ENCODE peak calls at places on chromosomes 7 and 10, in seven cellular contexts. One of them, this sample, is unnamed.

GRCh38 chr10:21014141-21014540 is 117.0 kb upstream of the NEBL start:
- DNase-seq in heart right ventricle: no peak
- DNase-seq in spleen: no peak
- DNase-seq in transverse colon: no peak
- DNase-seq in astrocyte: no peak
- DNase-seq in kidney: no peak
- DNase-seq in heart left ventricle: no peak
- DNase-seq in this sample: no peak

GRCh38 chr7:8290645-8291308 is 28.8 kb upstream of the ICA1 start:
- DNase-seq in heart right ventricle: no peak
- DNase-seq in spleen: no peak
- DNase-seq in transverse colon: no peak
- DNase-seq in astrocyte: peak; percentile 18
- DNase-seq in kidney: no peak
- DNase-seq in heart left ventricle: no peak
- DNase-seq in this sample: no peak

GRCh38 chr10:117801691-117802090 is 245.1 kb downstream of the RAB11FIP2 start:
- DNase-seq in heart right ventricle: no peak
- DNase-seq in spleen: no peak
- DNase-seq in transverse colon: no peak
- DNase-seq in astrocyte: no peak
- DNase-seq in kidney: no peak
- DNase-seq in heart left ventricle: no peak
- DNase-seq in this sample: no peak

GRCh38 chr7:73424486-73424885 is 9.1 kb upstream of the FZD9 start:
- DNase-seq in heart right ventricle: no peak
- DNase-seq in spleen: no peak
- DNase-seq in transverse colon: no peak
- DNase-seq in astrocyte: no peak
- DNase-seq in kidney: no peak
- DNase-seq in heart left ventricle: no peak
- DNase-seq in this sample: no peak

GRCh38 chr7:117124585-117125220 is 171.4 kb downstream of the ST7 start:
- DNase-seq in heart right ventricle: peak; percentile 39
- DNase-seq in spleen: no peak
- DNase-seq in transverse colon: peak; percentile 80
- DNase-seq in astrocyte: peak; percentile 95
- DNase-seq in kidney: peak; percentile 84
- DNase-seq in heart left ventricle: peak; percentile 86
- DNase-seq in this sample: peak; percentile 99

GRCh38 chr10:29392376-29393021 is 103.6 kb downstream of the LYZL1 start:
- DNase-seq in heart right ventricle: no peak
- DNase-seq in spleen: no peak
- DNase-seq in transverse colon: peak; percentile 33
- DNase-seq in astrocyte: no peak
- DNase-seq in kidney: no peak
- DNase-seq in heart left ventricle: no peak
- DNase-seq in this sample: peak; percentile 57

GRCh38 chr10:22410846-22411245 is 65.5 kb downstream of the SPAG6 start:
- DNase-seq in heart right ventricle: no peak
- DNase-seq in spleen: no peak
- DNase-seq in transverse colon: no peak
- DNase-seq in astrocyte: no peak
- DNase-seq in kidney: no peak
- DNase-seq in heart left ventricle: no peak
- DNase-seq in this sample: no peak

GRCh38 chr7:110095372-110096052 is 995.4 kb upstream of the LRRN3 start:
- DNase-seq in heart right ventricle: no peak
- DNase-seq in spleen: no peak
- DNase-seq in transverse colon: no peak
- DNase-seq in astrocyte: no peak
- DNase-seq in kidney: no peak
- DNase-seq in heart left ventricle: no peak
- DNase-seq in this sample: no peak

GRCh38 chr7:143358626-143359025 is 3.9 kb downstream of the FAM131B start:
- DNase-seq in heart right ventricle: no peak
- DNase-seq in spleen: no peak
- DNase-seq in transverse colon: no peak
- DNase-seq in astrocyte: no peak
- DNase-seq in kidney: no peak
- DNase-seq in heart left ventricle: no peak
- DNase-seq in this sample: no peak

GRCh38 chr7:22728416-22729029 is 1.5 kb downstream of the IL6 start:
- DNase-seq in heart right ventricle: no peak
- DNase-seq in spleen: no peak
- DNase-seq in transverse colon: no peak
- DNase-seq in astrocyte: peak; percentile 50
- DNase-seq in kidney: no peak
- DNase-seq in heart left ventricle: no peak
- DNase-seq in this sample: peak; percentile 32

GRCh38 chr7:25846722-25847121 is 305.3 kb upstream of the NFE2L3 start:
- DNase-seq in heart right ventricle: peak; percentile 80
- DNase-seq in spleen: no peak
- DNase-seq in transverse colon: peak; percentile 56
- DNase-seq in astrocyte: peak; percentile 87
- DNase-seq in kidney: peak; percentile 91
- DNase-seq in heart left ventricle: peak; percentile 83
- DNase-seq in this sample: peak; percentile 94

GRCh38 chr7:3107228-3107763 is 63.6 kb upstream of the CARD11 start:
- DNase-seq in heart right ventricle: no peak
- DNase-seq in spleen: no peak
- DNase-seq in transverse colon: no peak
- DNase-seq in astrocyte: no peak
- DNase-seq in kidney: no peak
- DNase-seq in heart left ventricle: no peak
- DNase-seq in this sample: no peak

GRCh38 chr7:149688836-149689590 is 84.4 kb downstream of the ZNF467 start:
- DNase-seq in heart right ventricle: no peak
- DNase-seq in spleen: no peak
- DNase-seq in transverse colon: no peak
- DNase-seq in astrocyte: no peak
- DNase-seq in kidney: no peak
- DNase-seq in heart left ventricle: no peak
- DNase-seq in this sample: no peak

GRCh38 chr7:6652446-6653011 is 15.4 kb downstream of the ZNF316 start:
- DNase-seq in heart right ventricle: no peak
- DNase-seq in spleen: no peak
- DNase-seq in transverse colon: no peak
- DNase-seq in astrocyte: no peak
- DNase-seq in kidney: no peak
- DNase-seq in heart left ventricle: no peak
- DNase-seq in this sample: no peak

GRCh38 chr10:123746520-123746919 is 80.4 kb downstream of the GPR26 start:
- DNase-seq in heart right ventricle: no peak
- DNase-seq in spleen: no peak
- DNase-seq in transverse colon: no peak
- DNase-seq in astrocyte: no peak
- DNase-seq in kidney: no peak
- DNase-seq in heart left ventricle: no peak
- DNase-seq in this sample: no peak

GRCh38 chr10:11856089-11856488 is 32.9 kb downstream of the PROSER2 start:
- DNase-seq in heart right ventricle: no peak
- DNase-seq in spleen: no peak
- DNase-seq in transverse colon: no peak
- DNase-seq in astrocyte: no peak
- DNase-seq in kidney: no peak
- DNase-seq in heart left ventricle: no peak
- DNase-seq in this sample: no peak

GRCh38 chr7:112204072-112204775 is 2.0 kb downstream of the DOCK4 start:
- DNase-seq in heart right ventricle: no peak
- DNase-seq in spleen: no peak
- DNase-seq in transverse colon: no peak
- DNase-seq in astrocyte: no peak
- DNase-seq in kidney: no peak
- DNase-seq in heart left ventricle: no peak
- DNase-seq in this sample: peak; percentile 24

GRCh38 chr10:127991543-127992255 is 84.8 kb downstream of the PTPRE start:
- DNase-seq in heart right ventricle: no peak
- DNase-seq in spleen: no peak
- DNase-seq in transverse colon: no peak
- DNase-seq in astrocyte: peak; percentile 60
- DNase-seq in kidney: no peak
- DNase-seq in heart left ventricle: no peak
- DNase-seq in this sample: no peak

GRCh38 chr7:148264933-148265557 is 325.5 kb upstream of the C7orf33 start:
- DNase-seq in heart right ventricle: no peak
- DNase-seq in spleen: no peak
- DNase-seq in transverse colon: no peak
- DNase-seq in astrocyte: peak; percentile 6
- DNase-seq in kidney: no peak
- DNase-seq in heart left ventricle: no peak
- DNase-seq in this sample: peak; percentile 48

GRCh38 chr7:91169819-91170218 is 94.4 kb upstream of the FZD1 start:
- DNase-seq in heart right ventricle: no peak
- DNase-seq in spleen: no peak
- DNase-seq in transverse colon: no peak
- DNase-seq in astrocyte: no peak
- DNase-seq in kidney: no peak
- DNase-seq in heart left ventricle: no peak
- DNase-seq in this sample: no peak

DNA sequence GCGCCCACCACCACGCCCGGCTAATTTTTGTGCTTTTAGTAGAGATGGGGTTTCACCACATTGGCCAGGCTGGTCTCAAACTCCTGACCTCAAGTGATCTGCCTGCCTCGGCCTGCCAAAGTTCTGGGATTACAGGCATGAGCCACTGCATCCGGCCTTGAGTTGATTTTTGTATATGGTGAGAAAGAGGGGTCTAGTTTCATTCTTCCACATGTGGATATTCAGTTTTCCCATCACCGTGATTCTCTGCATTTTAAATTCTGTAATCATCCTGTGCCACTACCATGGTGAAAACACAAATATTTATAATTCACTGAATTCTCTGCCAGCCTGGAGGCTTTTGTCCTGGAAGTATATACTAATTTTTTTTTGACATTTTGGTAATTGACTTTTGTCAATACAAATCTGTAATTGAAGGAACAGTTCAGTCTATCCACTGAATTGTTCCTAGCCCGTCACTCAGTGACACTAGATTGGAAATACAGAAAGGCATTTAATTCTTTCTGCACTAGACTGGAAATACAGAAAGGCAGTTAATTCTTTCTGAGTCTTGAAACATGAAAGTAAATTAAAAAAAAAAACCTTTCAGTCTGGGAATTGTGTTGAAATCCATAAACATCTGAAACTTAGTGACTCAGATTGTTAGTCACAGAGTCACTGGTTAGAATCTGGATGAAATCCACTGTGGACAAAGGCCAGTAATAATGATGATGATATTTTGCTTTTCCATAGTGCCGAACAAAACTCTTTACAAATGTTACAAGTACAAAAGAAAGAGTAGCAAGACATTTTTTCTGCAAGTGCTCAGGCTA is 5.4 kb upstream of the PRTFDC1 start:
- DNase-seq in heart right ventricle: no peak
- DNase-seq in spleen: no peak
- DNase-seq in transverse colon: no peak
- DNase-seq in astrocyte: peak; percentile 92
- DNase-seq in kidney: no peak
- DNase-seq in heart left ventricle: no peak
- DNase-seq in this sample: peak; percentile 66
- H3K4me3 ChIP-seq in heart right ventricle: no peak overlapping the region
- H3K4me3 ChIP-seq in spleen: no peak overlapping the region
- H3K4me3 ChIP-seq in transverse colon: no peak overlapping the region
- H3K4me3 ChIP-seq in astrocyte: peak overlapping the region; percentile 15
- H3K4me3 ChIP-seq in kidney: no peak overlapping the region
- H3K4me3 ChIP-seq in heart left ventricle: no peak overlapping the region
- H3K4me3 ChIP-seq in this sample: no peak overlapping the region

GRCh38 chr10:77972148-77972547 is 45.6 kb upstream of the DLG5 start:
- DNase-seq in heart right ventricle: no peak
- DNase-seq in spleen: no peak
- DNase-seq in transverse colon: no peak
- DNase-seq in astrocyte: no peak
- DNase-seq in kidney: no peak
- DNase-seq in heart left ventricle: no peak
- DNase-seq in this sample: no peak

GRCh38 chr10:77970869-77971803 is 44.6 kb upstream of the DLG5 start:
- DNase-seq in heart right ventricle: peak; percentile 24
- DNase-seq in spleen: peak; percentile 33
- DNase-seq in transverse colon: peak; percentile 65
- DNase-seq in astrocyte: peak; percentile 94
- DNase-seq in kidney: peak; percentile 83
- DNase-seq in heart left ventricle: peak; percentile 78
- DNase-seq in this sample: peak; percentile 81

GRCh38 chr10:77971804-77972144 is 45.2 kb upstream of the DLG5 start:
- DNase-seq in heart right ventricle: no peak
- DNase-seq in spleen: peak; percentile 18
- DNase-seq in transverse colon: no peak
- DNase-seq in astrocyte: no peak
- DNase-seq in kidney: no peak
- DNase-seq in heart left ventricle: no peak
- DNase-seq in this sample: no peak

GRCh38 chr10:77967611-77968022 is 41.1 kb upstream of the DLG5 start:
- DNase-seq in heart right ventricle: no peak
- DNase-seq in spleen: peak; percentile 5
- DNase-seq in transverse colon: no peak
- DNase-seq in astrocyte: no peak
- DNase-seq in kidney: no peak
- DNase-seq in heart left ventricle: no peak
- DNase-seq in this sample: no peak

DNA sequence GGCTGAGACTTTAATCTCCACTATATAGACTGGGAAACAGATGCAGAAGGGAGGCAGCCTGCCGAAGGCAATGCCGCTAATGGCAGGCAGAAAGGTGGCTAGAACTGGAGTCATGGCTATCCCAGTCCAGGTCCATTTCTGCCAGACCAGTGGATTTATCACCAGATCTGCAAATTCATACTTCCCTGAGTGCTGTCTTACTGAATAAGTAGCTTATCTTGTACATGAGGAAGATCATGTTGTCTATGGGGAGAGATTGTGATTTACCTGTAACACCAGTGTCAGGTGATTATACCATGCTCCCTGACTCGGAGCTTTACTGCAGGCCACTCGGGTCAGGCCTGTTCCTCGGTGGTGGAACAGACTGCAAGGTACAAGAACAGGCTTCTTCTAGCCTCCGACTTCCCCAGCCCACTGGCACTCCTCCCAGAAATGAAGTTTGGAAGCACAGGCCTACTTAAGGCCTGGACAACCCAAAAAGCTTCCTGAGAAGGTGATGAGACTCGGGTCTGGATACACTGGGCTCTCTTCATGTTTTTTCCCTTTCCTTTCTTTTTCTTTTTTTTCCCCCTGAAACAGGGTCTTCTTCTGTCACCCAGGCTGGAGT is 42.6 kb upstream of the DLG5 start:
- DNase-seq in heart right ventricle: no peak
- DNase-seq in spleen: no peak
- DNase-seq in transverse colon: no peak
- DNase-seq in astrocyte: no peak
- DNase-seq in kidney: no peak
- DNase-seq in heart left ventricle: no peak
- DNase-seq in this sample: no peak
- H3K27ac ChIP-seq in heart right ventricle: no peak overlapping the region
- H3K27ac ChIP-seq in spleen: no peak overlapping the region
- H3K27ac ChIP-seq in transverse colon: peak overlapping the region; percentile 69
- H3K27ac ChIP-seq in astrocyte: no peak overlapping the region
- H3K27ac ChIP-seq in kidney: no peak overlapping the region
- H3K27ac ChIP-seq in heart left ventricle: no peak overlapping the region
- H3K27ac ChIP-seq in this sample: no peak overlapping the region

GRCh38 chr7:157302314-157302711 is 34.5 kb upstream of the DNAJB6 start:
- DNase-seq in heart right ventricle: peak; percentile 60
- DNase-seq in spleen: peak; percentile 96
- DNase-seq in transverse colon: peak; percentile 67
- DNase-seq in astrocyte: peak; percentile 19
- DNase-seq in kidney: peak; percentile 92
- DNase-seq in heart left ventricle: peak; percentile 66
- DNase-seq in this sample: no peak
- H3K4me3 ChIP-seq in heart right ventricle: no peak overlapping the region
- H3K4me3 ChIP-seq in spleen: no peak overlapping the region
- H3K4me3 ChIP-seq in transverse colon: no peak overlapping the region
- H3K4me3 ChIP-seq in astrocyte: no peak overlapping the region
- H3K4me3 ChIP-seq in kidney: no peak overlapping the region
- H3K4me3 ChIP-seq in heart left ventricle: no peak overlapping the region
- H3K4me3 ChIP-seq in this sample: no peak overlapping the region

GRCh38 chr10:102917962-102918816 is at the start of gene CNNM2:
- DNase-seq in heart right ventricle: peak; percentile 99
- DNase-seq in spleen: peak; percentile 99
- DNase-seq in transverse colon: peak; percentile 100
- DNase-seq in astrocyte: peak; percentile 98
- DNase-seq in kidney: peak; percentile 100
- DNase-seq in heart left ventricle: peak; percentile 100
- DNase-seq in this sample: peak; percentile 100
- H3K27ac ChIP-seq in heart right ventricle: peak within 1 kb of the TSS; percentile 87
- H3K27ac ChIP-seq in spleen: peak within 1 kb of the TSS; percentile 75
- H3K27ac ChIP-seq in transverse colon: peak within 1 kb of the TSS; percentile 92
- H3K27ac ChIP-seq in astrocyte: peak within 1 kb of the TSS; percentile 94
- H3K27ac ChIP-seq in kidney: peak within 1 kb of the TSS; percentile 91
- H3K27ac ChIP-seq in heart left ventricle: peak within 1 kb of the TSS; percentile 87
- H3K27ac ChIP-seq in this sample: peak within 1 kb of the TSS; percentile 76